ENCODE peak calls at places on chromosomes 3 and 15, in ten cellular contexts. P is fibroblast of lung; R is CD4-positive, alpha-beta memory T cell; X is IMR-90; B is left ventricle myocardium inferior; U is SJSA1; L is neural progenitor cell; I is psoas muscle; M is breast epithelium; J is GM23338. Q is an unnamed sample.

GRCh38 chr3:4587061-4587837 is 94.1 kb downstream of the ITPR1 start:
- DNase-seq in B (no peak), I (no peak), R (no peak), J (no peak), L (no peak), P (peak; percentile 31), U (no peak), M (no peak), X (no peak), Q (no peak)

GRCh38 chr3:30357897-30358296 is 248.5 kb upstream of the TGFBR2 start:
- DNase-seq in J (no peak), R (no peak), P (no peak), I (no peak), B (no peak), L (no peak), X (no peak), U (peak; percentile 55), M (no peak), Q (peak; percentile 91)

GRCh38 chr3:13401149-13401548 is 19.0 kb downstream of the NUP210 start:
- DNase-seq in X (no peak), M (no peak), B (no peak), I (no peak), R (no peak), L (no peak), P (no peak), U (no peak), J (no peak), Q (no peak)

GRCh38 chr15:79192462-79193036 is 90.0 kb upstream of the ANKRD34C start:
- DNase-seq in X (peak; percentile 8), L (no peak), I (no peak), R (no peak), M (no peak), U (no peak), J (no peak), P (no peak), B (no peak), Q (no peak)

GRCh38 chr3:5010706-5011554 is 31.7 kb downstream of the BHLHE40 start:
- DNase-seq in X (peak; percentile 39), B (no peak), M (no peak), U (no peak), P (no peak), L (no peak), R (peak; percentile 61), J (no peak), I (no peak), Q (no peak)

GRCh38 chr15:31352911-31353811 is 26.5 kb downstream of the KLF13 start:
- DNase-seq in U (peak; percentile 91), X (peak; percentile 82), P (peak; percentile 91), B (peak; percentile 77), R (peak; percentile 53), M (no peak), L (no peak), J (no peak), I (peak; percentile 59), Q (peak; percentile 86)

GRCh38 chr3:174949523-174949922 is 90.4 kb downstream of the NAALADL2 start:
- DNase-seq in P (peak; percentile 99), R (no peak), L (no peak), B (no peak), J (no peak), X (peak; percentile 97), M (no peak), I (no peak), U (peak; percentile 78), Q (peak; percentile 77)

GRCh38 chr15:65033659-65034269 is 4.3 kb upstream of the MTFMT start:
- DNase-seq in B (no peak), I (no peak), R (peak; percentile 41), P (peak; percentile 76), M (no peak), U (peak; percentile 60), X (peak; percentile 66), J (peak; percentile 66), L (peak; percentile 56), Q (no peak)

GRCh38 chr15:61639491-61639890 is 410.4 kb upstream of the RORA start:
- DNase-seq in U (no peak), J (peak; percentile 27), X (no peak), P (no peak), M (no peak), L (no peak), B (no peak), I (no peak), R (no peak), Q (no peak)

GRCh38 chr15:77656294-77656693 is 23.6 kb upstream of the LINGO1 start:
- DNase-seq in L (no peak), P (no peak), I (no peak), M (no peak), R (no peak), B (no peak), X (no peak), U (no peak), J (no peak), Q (no peak)

GRCh38 chr15:77657629-77658238 is 25.0 kb upstream of the LINGO1 start:
- DNase-seq in X (no peak), R (no peak), J (no peak), B (no peak), P (no peak), M (no peak), L (no peak), I (no peak), U (no peak), Q (no peak)

GRCh38 chr15:77653832-77654480 is 21.2 kb upstream of the LINGO1 start:
- DNase-seq in M (no peak), P (no peak), R (no peak), B (no peak), X (no peak), U (no peak), I (no peak), J (no peak), L (no peak), Q (no peak)

GRCh38 chr15:77659350-77660321 is 26.9 kb upstream of the LINGO1 start:
- DNase-seq in B (peak; percentile 34), I (peak; percentile 41), J (peak; percentile 83), X (peak; percentile 25), P (peak; percentile 39), U (peak; percentile 26), R (no peak), L (peak; percentile 75), M (no peak), Q (no peak)

GRCh38 chr15:77654975-77655374 is 22.3 kb upstream of the LINGO1 start:
- DNase-seq in B (no peak), I (no peak), X (no peak), U (no peak), P (no peak), M (no peak), L (peak; percentile 66), J (peak; percentile 86), R (no peak), Q (no peak)
- H3K4me3 ChIP-seq in B (no peak overlapping the region), I (no peak overlapping the region), X (no peak overlapping the region), U (no peak overlapping the region), P (no peak overlapping the region), M (no peak overlapping the region), L (no peak overlapping the region), J (no peak overlapping the region), R (no peak overlapping the region), Q (no peak overlapping the region)

DNA sequence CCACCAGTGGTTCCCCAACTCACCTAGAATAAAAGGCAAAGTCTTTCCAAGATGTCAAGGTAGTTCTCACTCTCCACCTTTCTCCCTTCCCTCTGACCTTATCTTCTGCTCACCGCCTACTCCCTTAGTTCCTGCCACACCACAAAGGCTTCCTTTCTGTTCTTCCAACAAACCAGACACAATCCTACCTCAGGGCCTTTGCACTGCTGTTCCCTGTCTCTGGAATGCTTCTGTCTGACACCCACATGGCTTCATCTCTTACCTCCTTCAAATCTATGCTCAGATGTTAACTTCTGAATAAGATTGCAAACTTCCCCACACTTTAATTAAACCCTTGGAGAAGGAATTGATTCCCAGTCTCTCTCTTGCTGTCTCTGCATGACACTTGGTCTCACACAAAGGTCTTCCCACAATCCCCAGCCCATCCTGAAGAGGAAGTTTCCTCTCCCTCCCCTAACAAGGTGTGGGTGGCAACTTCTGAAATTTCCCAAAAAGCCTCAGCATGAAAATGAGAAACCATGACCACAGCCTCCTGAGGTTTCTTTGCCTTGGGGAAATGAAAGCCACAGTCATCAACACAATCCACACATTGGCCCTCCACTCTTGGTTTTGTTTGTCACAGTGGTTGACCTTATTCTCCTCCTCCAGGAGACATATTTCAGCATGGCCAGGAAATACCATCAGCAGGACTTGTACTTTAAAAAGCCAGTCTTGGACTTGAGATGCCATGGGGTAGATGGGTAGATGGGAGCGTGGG is 3.0 kb upstream of the RYK start:
- DNase-seq in R (no peak), X (no peak), M (no peak), U (no peak), J (no peak), B (no peak), I (no peak), L (no peak), P (no peak), Q (no peak)
- H3K4me3 ChIP-seq in R (no peak overlapping the region), X (no peak overlapping the region), M (no peak overlapping the region), U (no peak overlapping the region), J (no peak overlapping the region), B (no peak overlapping the region), I (no peak overlapping the region), L (no peak overlapping the region), P (no peak overlapping the region), Q (no peak overlapping the region)

DNA sequence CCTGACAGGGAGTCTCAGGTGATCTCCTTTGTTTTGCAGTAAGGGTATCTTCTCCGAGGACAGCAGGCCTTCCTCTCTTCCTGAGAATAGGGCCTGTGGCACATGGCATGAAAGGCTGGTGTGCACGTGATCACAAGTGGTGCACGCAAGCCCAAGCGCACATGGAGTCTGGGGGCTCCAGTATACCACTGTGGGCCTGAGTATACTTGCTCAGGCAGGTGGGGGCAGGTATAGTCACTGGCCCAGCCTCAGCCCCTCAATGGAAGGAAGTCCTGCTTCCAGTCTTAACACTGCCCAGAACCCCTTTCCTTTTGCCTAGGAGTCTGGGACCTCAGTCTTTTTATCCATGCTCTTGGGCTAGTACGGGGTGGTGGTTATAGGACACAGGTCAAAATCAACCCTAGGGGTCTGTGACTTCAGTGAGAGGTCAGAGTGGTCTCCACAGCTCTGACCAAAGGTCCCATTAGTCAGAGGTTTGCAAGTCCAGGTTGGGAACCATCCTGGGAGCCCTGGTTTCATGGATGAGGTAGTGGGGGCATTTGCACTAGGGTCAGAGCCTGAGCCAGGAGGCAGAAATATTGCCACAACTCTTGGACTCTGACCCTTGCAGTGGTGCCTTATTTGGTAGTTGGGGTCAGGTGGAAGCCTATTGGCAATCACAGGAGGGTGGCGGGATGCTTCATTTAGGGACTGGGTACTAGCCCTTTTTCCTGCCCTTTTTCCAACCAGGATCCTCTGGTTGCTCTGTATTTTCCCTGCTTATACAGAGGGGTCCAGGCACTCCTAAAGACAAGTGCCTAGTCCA is 823 bp upstream of the CCDC71 start:
- DNase-seq in X (no peak), J (no peak), L (no peak), M (no peak), I (no peak), P (no peak), B (no peak), R (no peak), U (no peak), Q (no peak)
- H3K4me3 ChIP-seq in X (no peak overlapping the region), J (peak overlapping the region; percentile 97), L (peak overlapping the region; percentile 96), M (peak overlapping the region; percentile 97), I (peak overlapping the region; percentile 98), P (peak overlapping the region; percentile 96), B (peak overlapping the region; percentile 97), R (peak overlapping the region; percentile 37), U (peak overlapping the region; percentile 60), Q (peak overlapping the region; percentile 86)

DNA sequence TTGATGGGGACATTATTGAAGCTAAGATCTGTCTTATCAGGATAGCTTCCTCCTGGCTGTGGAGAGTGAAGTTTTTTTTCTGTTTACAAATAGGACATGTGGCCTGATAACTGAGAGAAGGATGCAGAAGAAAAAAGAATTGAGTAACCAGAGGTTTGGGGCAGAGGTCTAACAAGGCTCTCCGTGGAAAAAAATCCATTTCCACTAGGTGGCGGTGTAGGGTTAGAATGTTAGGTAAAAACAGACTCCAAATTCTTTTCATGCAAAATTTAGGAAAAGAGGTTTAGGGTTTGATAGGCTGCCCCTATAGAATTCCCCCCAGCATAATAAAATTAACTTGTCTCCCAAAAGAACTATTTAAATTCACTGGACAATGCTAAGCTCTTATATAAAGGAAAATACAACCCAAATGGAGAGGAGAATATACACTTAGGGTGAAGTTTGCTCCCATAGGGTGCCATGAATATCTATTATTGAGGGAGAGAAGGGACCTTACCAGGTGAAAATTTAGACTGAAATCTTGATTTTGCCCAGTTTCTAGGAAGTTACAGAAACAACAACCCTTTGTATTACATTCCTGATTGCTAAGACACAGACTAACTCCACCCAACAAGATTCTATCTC is 1560.4 kb downstream of the OTOL1 start:
- DNase-seq in I (no peak), M (no peak), J (peak; percentile 89), X (peak; percentile 19), B (no peak), R (no peak), U (no peak), P (peak; percentile 59), L (peak; percentile 68), Q (no peak)
- H3K4me3 ChIP-seq in I (no peak overlapping the region), M (no peak overlapping the region), J (no peak overlapping the region), X (no peak overlapping the region), B (no peak overlapping the region), R (no peak overlapping the region), U (no peak overlapping the region), P (no peak overlapping the region), L (no peak overlapping the region), Q (no peak overlapping the region)

Q was measured in retinal pigment epithelial cell.